ENCODE peak calls at places on chromosomes 3 and 15, in four cellular contexts. D is stimulated activated naive CD8-positive, alpha-beta T cell treated with anti-CD3 and anti-CD28 coated beads, Interleukin-15, amount 100 ng/mL, for 72 hours; B is colonic mucosa; M is posterior cingulate gyrus. X is an unnamed sample.
A peak's percentile ranks its signal among the peaks of the same experiment; 100 is the strongest.

GRCh38 chr15:52790941-52791751 is 1.0 kb upstream of the ONECUT1 start:
- DNase-seq in D (peak; percentile 5), B (no peak), M (no peak), X (peak; percentile 66)

GRCh38 chr3:79005084-79005483 is 762.7 kb downstream of the ROBO1 start:
- DNase-seq in D (no peak), B (no peak), M (no peak), X (no peak)

GRCh38 chr3:133992951-133993595 is 36.7 kb downstream of the SLCO2A1 start:
- DNase-seq in D (no peak), B (no peak), M (no peak), X (peak; percentile 17)

GRCh38 chr15:40633178-40633577 is 39.1 kb downstream of the KNL1 start:
- DNase-seq in D (no peak), B (no peak), M (no peak), X (no peak)

GRCh38 chr3:147702499-147702898 is 293.3 kb downstream of the ZIC1 start:
- DNase-seq in D (no peak), B (no peak), M (no peak), X (no peak)

GRCh38 chr15:99682455-99682854 is 50.8 kb downstream of the LYSMD4 start:
- DNase-seq in D (no peak), B (no peak), M (no peak), X (no peak)

GRCh38 chr15:75727851-75728715 is 15.4 kb upstream of the CSPG4 start:
- DNase-seq in D (peak; percentile 66), B (peak; percentile 62), M (peak; percentile 89), X (peak; percentile 70)

GRCh38 chr3:156218353-156218744 is 98.0 kb downstream of the KCNAB1 start:
- DNase-seq in D (no peak), B (no peak), M (no peak), X (no peak)

GRCh38 chr3:43378066-43378935 is 92.0 kb downstream of the SNRK start:
- DNase-seq in D (peak; percentile 60), B (peak; percentile 50), M (no peak), X (peak; percentile 67)

GRCh38 chr3:10933021-10933420 is 59.5 kb upstream of the SLC6A1 start:
- DNase-seq in D (no peak), B (no peak), M (no peak), X (no peak)

GRCh38 chr15:69086427-69087205 is 72.1 kb downstream of the NOX5 start:
- DNase-seq in D (no peak), B (no peak), M (no peak), X (peak; percentile 54)

GRCh38 chr15:40960151-40960885 is 7.0 kb downstream of the CHAC1 start:
- DNase-seq in D (no peak), B (no peak), M (no peak), X (no peak)

GRCh38 chr15:70826634-70827033 is 27.3 kb downstream of the LARP6 start:
- DNase-seq in D (no peak), B (peak; percentile 32), M (no peak), X (no peak)

GRCh38 chr3:157786216-157786615 is 283.0 kb upstream of the VEPH1 start:
- DNase-seq in D (no peak), B (no peak), M (no peak), X (no peak)

GRCh38 chr15:69723404-69724097 is 270.9 kb downstream of the RPLP1 start:
- DNase-seq in D (no peak), B (no peak), M (peak; percentile 76), X (no peak)

GRCh38 chr3:40827942-40828688 is 303.4 kb downstream of the ZNF621 start:
- DNase-seq in D (no peak), B (peak; percentile 25), M (no peak), X (no peak)

GRCh38 chr3:128432301-128432897 is 34.3 kb downstream of the DNAJB8 start:
- DNase-seq in D (no peak), B (no peak), M (no peak), X (peak; percentile 69)

GRCh38 chr15:58631319-58631718 is 118.2 kb downstream of the ADAM10 start:
- DNase-seq in D (no peak), B (no peak), M (no peak), X (no peak)

GRCh38 chr3:159858650-159859049 is 130.0 kb upstream of the IL12A start:
- DNase-seq in D (no peak), B (no peak), M (no peak), X (no peak)